ENCODE peak calls at places on chromosomes 6 and 20, in five cellular contexts. J, G, P, R and A are unnamed samples.

GRCh38 chr6:39834866-39835265 is 42.7 kb downstream of the DAAM2 start:
- DNase-seq in J (no peak), G (no peak), P (no peak), R (no peak), A (no peak)

GRCh38 chr6:44222987-44223470 is 366 bp upstream of the SLC29A1 start:
- DNase-seq in J (peak), G (no peak), P (no peak), R (peak), A (no peak)

GRCh38 chr6:41194386-41194785 is 6.6 kb downstream of the TREML2 start:
- DNase-seq in J (no peak), G (no peak), P (no peak), R (no peak), A (no peak)

GRCh38 chr20:38863024-38863851 is 57.7 kb downstream of the PPP1R16B start:
- DNase-seq in J (no peak), G (peak), P (no peak), R (no peak), A (peak)

GRCh38 chr6:14499804-14500203 is 382.2 kb downstream of the CD83 start:
- DNase-seq in J (no peak), G (no peak), P (peak), R (no peak), A (no peak)

GRCh38 chr20:57429579-57430202 is 38.5 kb downstream of the RBM38 start:
- DNase-seq in J (no peak), G (no peak), P (no peak), R (no peak), A (peak)

GRCh38 chr20:47586648-47587306 is 85.1 kb downstream of the NCOA3 start:
- DNase-seq in J (no peak), G (no peak), P (no peak), R (no peak), A (no peak)

GRCh38 chr6:45713981-45714685 is 301.5 kb downstream of the CLIC5 start:
- DNase-seq in J (no peak), G (no peak), P (no peak), R (no peak), A (no peak)

GRCh38 chr6:81777586-81778268 is 25.2 kb upstream of the TENT5A start:
- DNase-seq in J (no peak), G (no peak), P (no peak), R (no peak), A (no peak)

GRCh38 chr6:34240329-34241248 is 3.9 kb downstream of the HMGA1 start:
- DNase-seq in J (no peak), G (peak), P (no peak), R (peak), A (no peak)

GRCh38 chr6:3326179-3326971 is 67.6 kb downstream of the PSMG4 start:
- DNase-seq in J (no peak), G (no peak), P (no peak), R (no peak), A (no peak)

GRCh38 chr6:113019176-113019575 is 672.0 kb downstream of the RFPL4B start:
- DNase-seq in J (no peak), G (no peak), P (no peak), R (no peak), A (no peak)

GRCh38 chr6:57064809-57065208 is 18.3 kb downstream of the KIAA1586 start:
- DNase-seq in J (no peak), G (no peak), P (no peak), R (no peak), A (no peak)

GRCh38 chr6:155100087-155100486 is 105.0 kb downstream of the TIAM2 start:
- DNase-seq in J (peak), G (no peak), P (no peak), R (no peak), A (no peak)

GRCh38 chr6:80742481-80742880 is 636.0 kb downstream of the BCKDHB start:
- DNase-seq in J (no peak), G (no peak), P (peak), R (no peak), A (no peak)

GRCh38 chr6:121319112-121319553 is 15.1 kb downstream of the TBC1D32 start:
- DNase-seq in J (no peak), G (no peak), P (peak), R (no peak), A (peak)

GRCh38 chr20:53752971-53753879 is 159.6 kb upstream of the ZNF217 start:
- DNase-seq in J (no peak), G (no peak), P (no peak), R (no peak), A (no peak)